ENCODE peak calls at places on chromosomes 13 and 19, in five cellular contexts. One of them, this sample, is unnamed.

GRCh38 chr13:112999414-113000177 is 30.6 kb downstream of the MCF2L start:
- DNase-seq in GM12878: no peak
- DNase-seq in A549: no peak
- DNase-seq in H1: no peak
- DNase-seq in K562: no peak
- DNase-seq in this sample: no peak

GRCh38 chr13:73167046-73167820 is 108.4 kb downstream of the KLF5 start:
- DNase-seq in GM12878: no peak
- DNase-seq in A549: no peak
- DNase-seq in H1: no peak
- DNase-seq in K562: no peak
- DNase-seq in this sample: no peak

GRCh38 chr19:13881692-13882418 is 4.9 kb downstream of the NANOS3 start:
- DNase-seq in GM12878: no peak
- DNase-seq in A549: no peak
- DNase-seq in H1: no peak
- DNase-seq in K562: no peak
- DNase-seq in this sample: peak; percentile 39

GRCh38 chr13:28147489-28147888 is 9.1 kb downstream of the PAN3 start:
- DNase-seq in GM12878: no peak
- DNase-seq in A549: no peak
- DNase-seq in H1: no peak
- DNase-seq in K562: no peak
- DNase-seq in this sample: peak; percentile 30

GRCh38 chr19:55366790-55367189 is 3.5 kb downstream of the IL11 start:
- DNase-seq in GM12878: no peak
- DNase-seq in A549: no peak
- DNase-seq in H1: no peak
- DNase-seq in K562: no peak
- DNase-seq in this sample: no peak

GRCh38 chr13:39910833-39911232 is 255.4 kb downstream of the COG6 start:
- DNase-seq in GM12878: no peak
- DNase-seq in A549: no peak
- DNase-seq in H1: no peak
- DNase-seq in K562: no peak
- DNase-seq in this sample: no peak

GRCh38 chr13:29165216-29165615 is 345.1 kb downstream of the MTUS2 start:
- DNase-seq in GM12878: no peak
- DNase-seq in A549: no peak
- DNase-seq in H1: no peak
- DNase-seq in K562: no peak
- DNase-seq in this sample: no peak

GRCh38 chr19:44875666-44876418 is 15.2 kb upstream of the TOMM40 start:
- DNase-seq in GM12878: no peak
- DNase-seq in A549: no peak
- DNase-seq in H1: no peak
- DNase-seq in K562: no peak
- DNase-seq in this sample: peak; percentile 21

GRCh38 chr19:45125975-45126493 is 33.1 kb downstream of the PPP1R37 start:
- DNase-seq in GM12878: no peak
- DNase-seq in A549: peak; percentile 76
- DNase-seq in H1: peak; percentile 96
- DNase-seq in K562: peak; percentile 73
- DNase-seq in this sample: peak; percentile 49

GRCh38 chr13:97364031-97364430 is 69.9 kb upstream of the RAP2A start:
- DNase-seq in GM12878: no peak
- DNase-seq in A549: no peak
- DNase-seq in H1: no peak
- DNase-seq in K562: no peak
- DNase-seq in this sample: no peak

GRCh38 chr19:56829586-56829985 is 10.9 kb downstream of the PEG3 start:
- DNase-seq in GM12878: no peak
- DNase-seq in A549: no peak
- DNase-seq in H1: no peak
- DNase-seq in K562: no peak
- DNase-seq in this sample: no peak

GRCh38 chr13:44176173-44176572 is 197.5 kb upstream of the SERP2 start:
- DNase-seq in GM12878: no peak
- DNase-seq in A549: no peak
- DNase-seq in H1: no peak
- DNase-seq in K562: no peak
- DNase-seq in this sample: peak; percentile 41

GRCh38 chr13:90217275-90217674 is 1130.2 kb upstream of the MIR17HG start:
- DNase-seq in GM12878: no peak
- DNase-seq in A549: no peak
- DNase-seq in H1: no peak
- DNase-seq in K562: no peak
- DNase-seq in this sample: no peak

GRCh38 chr13:73870970-73871935 is 263.0 kb downstream of the KLF12 start:
- DNase-seq in GM12878: no peak
- DNase-seq in A549: no peak
- DNase-seq in H1: no peak
- DNase-seq in K562: no peak
- DNase-seq in this sample: peak; percentile 96

GRCh38 chr19:44587863-44588752 is 25.3 kb upstream of the IGSF23 start:
- DNase-seq in GM12878: no peak
- DNase-seq in A549: peak; percentile 84
- DNase-seq in H1: no peak
- DNase-seq in K562: no peak
- DNase-seq in this sample: peak; percentile 96

GRCh38 chr13:103312467-103312866 is 246.2 kb upstream of the SLC10A2 start:
- DNase-seq in GM12878: no peak
- DNase-seq in A549: no peak
- DNase-seq in H1: no peak
- DNase-seq in K562: no peak
- DNase-seq in this sample: no peak

GRCh38 chr13:52846567-52847321 is 1.7 kb downstream of the PCDH8 start:
- DNase-seq in GM12878: no peak
- DNase-seq in A549: no peak
- DNase-seq in H1: peak; percentile 96
- DNase-seq in K562: no peak
- DNase-seq in this sample: peak; percentile 2

GRCh38 chr13:55937180-55937579 is 1203.5 kb upstream of the PRR20A start:
- DNase-seq in GM12878: no peak
- DNase-seq in A549: no peak
- DNase-seq in H1: no peak
- DNase-seq in K562: no peak
- DNase-seq in this sample: no peak

GRCh38 chr13:113875429-113875815 is 11.5 kb upstream of the GAS6 start:
- DNase-seq in GM12878: no peak
- DNase-seq in A549: no peak
- DNase-seq in H1: no peak
- DNase-seq in K562: no peak
- DNase-seq in this sample: no peak

GRCh38 chr19:46975011-46975917 is 44.4 kb upstream of the NPAS1 start:
- DNase-seq in GM12878: no peak
- DNase-seq in A549: no peak
- DNase-seq in H1: no peak
- DNase-seq in K562: no peak
- DNase-seq in this sample: no peak

GRCh38 chr13:75356426-75356825 is 125.5 kb downstream of the TBC1D4 start:
- DNase-seq in GM12878: no peak
- DNase-seq in A549: no peak
- DNase-seq in H1: no peak
- DNase-seq in K562: no peak
- DNase-seq in this sample: no peak

GRCh38 chr19:34096020-34096915 is 76.0 kb upstream of the LSM14A start:
- DNase-seq in GM12878: no peak
- DNase-seq in A549: peak; percentile 79
- DNase-seq in H1: no peak
- DNase-seq in K562: peak; percentile 44
- DNase-seq in this sample: peak; percentile 50

GRCh38 chr19:10408511-10409291 is 5.4 kb upstream of the CDC37 start:
- DNase-seq in GM12878: no peak
- DNase-seq in A549: no peak
- DNase-seq in H1: no peak
- DNase-seq in K562: peak; percentile 2
- DNase-seq in this sample: no peak
- TF ChIP-seq USF2 in GM12878: no peak
- TF ChIP-seq USF2 in A549: no peak
- TF ChIP-seq USF2 in H1: no peak
- TF ChIP-seq USF2 in K562: no peak
- TF ChIP-seq USF2 in this sample: no peak

DNA sequence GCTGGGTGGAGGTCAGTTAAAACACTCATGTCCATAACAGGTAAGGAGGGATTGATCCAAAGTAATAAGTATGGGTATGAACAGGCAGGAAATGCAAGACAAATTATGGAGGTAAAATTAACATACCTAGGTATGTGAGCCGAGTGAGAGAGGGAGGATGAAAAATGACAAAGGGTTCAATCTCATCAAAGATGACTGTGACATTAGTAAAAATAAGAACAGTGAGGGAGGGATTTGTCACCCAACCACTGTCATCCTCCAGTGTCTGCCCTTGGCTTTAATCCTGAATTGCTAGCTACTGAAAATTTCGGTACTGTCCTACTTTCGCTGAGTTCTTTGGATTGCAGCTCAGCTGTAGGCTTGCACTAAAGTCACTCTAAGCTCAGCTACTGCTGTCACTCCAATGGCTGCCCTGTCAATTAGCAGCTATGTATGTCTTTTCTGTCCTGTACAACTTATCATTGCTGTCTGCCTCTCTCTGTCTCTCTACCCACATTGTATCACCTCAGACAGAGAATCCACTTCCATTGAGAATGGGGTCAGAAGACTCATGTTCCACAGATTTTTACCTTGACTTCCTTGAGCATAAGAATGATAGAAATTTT is 62.5 kb downstream of the LRRC63 start:
- DNase-seq in GM12878: no peak
- DNase-seq in A549: no peak
- DNase-seq in H1: no peak
- DNase-seq in K562: no peak
- DNase-seq in this sample: no peak
- TF ChIP-seq CEBPB in GM12878: no peak
- TF ChIP-seq CEBPB in A549: no peak
- TF ChIP-seq CEBPB in H1: no peak
- TF ChIP-seq CEBPB in K562: no peak
- TF ChIP-seq CEBPB in this sample: no peak

DNA sequence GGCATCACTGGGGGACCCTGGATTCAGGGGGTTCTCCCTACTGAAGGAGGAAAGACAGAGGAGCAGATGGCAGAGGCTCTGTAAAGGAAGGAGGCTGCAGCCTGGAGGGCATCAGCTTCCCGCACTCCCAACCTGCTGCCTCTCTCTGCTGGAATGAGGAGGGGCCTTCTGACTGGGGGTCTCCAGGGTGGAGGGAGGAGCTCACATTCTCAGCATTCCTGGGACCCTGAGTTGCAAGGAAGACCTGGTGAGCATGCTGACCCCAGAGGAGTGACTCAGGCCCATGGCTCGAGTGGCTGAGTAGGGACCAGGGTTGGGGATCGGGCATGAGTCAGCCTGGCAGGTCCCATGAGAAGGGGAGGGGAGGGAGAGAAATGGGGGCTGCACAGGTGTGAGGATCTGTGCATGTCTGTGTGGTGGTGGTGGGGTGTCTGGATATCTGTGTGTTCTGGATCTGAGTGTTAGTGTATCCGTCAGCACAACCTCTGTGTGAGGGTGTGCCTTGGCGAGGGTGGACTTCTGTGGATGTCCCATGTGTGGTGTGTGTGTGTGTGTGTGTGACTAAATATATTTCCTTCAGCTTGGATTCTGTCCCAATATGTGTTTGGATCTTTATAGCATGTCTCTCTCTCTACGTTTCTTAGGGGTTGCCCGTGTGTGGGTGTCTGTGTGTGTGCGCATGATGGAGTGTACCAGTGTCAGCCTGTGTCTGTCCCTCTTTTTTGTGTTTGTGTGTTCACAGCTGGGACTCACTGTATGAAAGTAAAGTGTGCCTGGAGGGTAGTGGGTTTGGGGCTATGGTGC is 4.6 kb downstream of the AXL start:
- DNase-seq in GM12878: no peak
- DNase-seq in A549: peak; percentile 86
- DNase-seq in H1: peak; percentile 67
- DNase-seq in K562: no peak
- DNase-seq in this sample: peak; percentile 96
- TF ChIP-seq USF2 in GM12878: no peak
- TF ChIP-seq USF2 in A549: no peak
- TF ChIP-seq USF2 in H1: no peak
- TF ChIP-seq USF2 in K562: no peak
- TF ChIP-seq USF2 in this sample: peak; percentile 13

GRCh38 chr19:18995804-18996241 is 37.5 kb downstream of the SUGP2 start:
- DNase-seq in GM12878: no peak
- DNase-seq in A549: peak; percentile 64
- DNase-seq in H1: peak; percentile 59
- DNase-seq in K562: peak; percentile 67
- DNase-seq in this sample: peak; percentile 96
- TF ChIP-seq CEBPB in GM12878: no peak
- TF ChIP-seq CEBPB in A549: no peak
- TF ChIP-seq CEBPB in H1: no peak
- TF ChIP-seq CEBPB in K562: no peak
- TF ChIP-seq CEBPB in this sample: no peak

GRCh38 chr13:33307820-33308219 is 22.3 kb upstream of the STARD13 start:
- DNase-seq in GM12878: no peak
- DNase-seq in A549: no peak
- DNase-seq in H1: no peak
- DNase-seq in K562: no peak
- DNase-seq in this sample: peak; percentile 55
- TF ChIP-seq USF2 in GM12878: no peak
- TF ChIP-seq USF2 in A549: no peak
- TF ChIP-seq USF2 in H1: no peak
- TF ChIP-seq USF2 in K562: no peak
- TF ChIP-seq USF2 in this sample: no peak

This sample was measured in IMR-90.